ENCODE peak calls at places on chromosomes 13 and 19, in eight cellular contexts. C is right lobe of liver, F is breast epithelium, U is HepG2, K is ovary, L is heart left ventricle, I is HCT116, M is spleen. O is an unnamed sample.

GRCh38 chr19:7638802-7639465 is 2.0 kb downstream of the STXBP2 start:
- DNase-seq in F (no peak), U (no peak), K (no peak), C (no peak), I (no peak), M (no peak), L (no peak), O (no peak)

GRCh38 chr19:3969435-3970312 is 1.2 kb downstream of the DAPK3 start:
- DNase-seq in F (no peak), C (peak), I (no peak), K (peak), L (no peak), M (no peak), U (peak), O (peak)

GRCh38 chr19:33391631-33392249 is 18.2 kb downstream of the CEBPG start:
- DNase-seq in K (no peak), M (no peak), F (peak), I (no peak), C (peak), U (no peak), L (peak), O (no peak)

GRCh38 chr13:99119686-99120085 is 81.0 kb upstream of the UBAC2 start:
- DNase-seq in I (no peak), U (no peak), C (no peak), K (no peak), L (no peak), F (no peak), M (no peak), O (no peak)

GRCh38 chr13:85405316-85405897 is 393.8 kb downstream of the SLITRK6 start:
- DNase-seq in U (no peak), L (no peak), M (no peak), C (no peak), K (no peak), F (no peak), I (no peak), O (no peak)

GRCh38 chr19:3404324-3405260 is 38.2 kb downstream of the NFIC start:
- DNase-seq in F (peak), L (peak), U (no peak), C (peak), I (no peak), K (peak), M (peak), O (peak)

GRCh38 chr19:53871448-53871847 is 3.8 kb downstream of the MYADM start:
- DNase-seq in U (no peak), I (no peak), L (no peak), M (no peak), K (no peak), C (no peak), F (no peak), O (no peak)

GRCh38 chr19:55598034-55598433 is 1.3 kb downstream of the FIZ1 start:
- DNase-seq in F (no peak), K (no peak), C (no peak), I (no peak), M (peak), U (no peak), L (no peak), O (no peak)

GRCh38 chr13:82370306-82370705 is 1512.0 kb downstream of the SLITRK1 start:
- DNase-seq in F (no peak), I (no peak), U (no peak), K (no peak), C (no peak), M (no peak), L (no peak), O (no peak)

GRCh38 chr13:98050041-98050466 is 92.8 kb upstream of the FARP1 start:
- DNase-seq in I (no peak), L (no peak), M (no peak), U (peak), F (peak), K (no peak), C (no peak), O (no peak)

GRCh38 chr13:36531746-36532486 is 99.6 kb downstream of the CCNA1 start:
- DNase-seq in L (no peak), K (no peak), U (no peak), F (no peak), M (no peak), I (no peak), C (no peak), O (no peak)

GRCh38 chr13:21683034-21683733 is 12.3 kb downstream of the FGF9 start:
- DNase-seq in U (no peak), F (no peak), M (no peak), I (no peak), L (no peak), C (no peak), K (no peak), O (no peak)

GRCh38 chr13:110471833-110472162 is 89.7 kb downstream of the RAB20 start:
- DNase-seq in I (no peak), K (no peak), L (no peak), C (peak), F (no peak), U (no peak), M (peak), O (peak)

GRCh38 chr13:22801402-22802003 is 379.3 kb upstream of the SGCG start:
- DNase-seq in K (no peak), C (no peak), I (no peak), M (no peak), U (peak), L (no peak), F (no peak), O (no peak)

GRCh38 chr19:17779281-17779930 is 15.5 kb upstream of the B3GNT3 start:
- DNase-seq in C (peak), K (peak), F (no peak), M (peak), I (peak), L (peak), U (no peak), O (no peak)

GRCh38 chr13:93881418-93881817 is 598.1 kb downstream of the DCT start:
- DNase-seq in M (no peak), L (no peak), F (no peak), I (no peak), K (no peak), U (no peak), C (no peak), O (no peak)

GRCh38 chr13:60334310-60334709 is 62.7 kb upstream of the TDRD3 start:
- DNase-seq in U (no peak), M (no peak), L (no peak), C (no peak), I (no peak), F (no peak), K (no peak), O (no peak)

GRCh38 chr13:97395437-97396136 is 38.4 kb upstream of the RAP2A start:
- DNase-seq in I (no peak), C (no peak), L (no peak), U (no peak), K (no peak), F (no peak), M (no peak), O (no peak)

GRCh38 chr19:15644066-15644741 is 3.5 kb downstream of the CYP4F3 start:
- DNase-seq in F (no peak), U (no peak), M (no peak), L (no peak), C (peak), I (no peak), K (no peak), O (no peak)

GRCh38 chr13:28819046-28819747 is 942 bp upstream of the MTUS2 start:
- DNase-seq in L (no peak), F (no peak), C (peak), U (no peak), I (no peak), K (no peak), M (no peak), O (no peak)

GRCh38 chr13:30856004-30856790 is 49.9 kb upstream of the MEDAG start:
- DNase-seq in U (no peak), M (no peak), K (no peak), C (no peak), F (no peak), I (no peak), L (no peak), O (no peak)

GRCh38 chr13:98503175-98504028 is 73.5 kb downstream of the STK24 start:
- DNase-seq in L (no peak), M (no peak), I (no peak), K (no peak), F (no peak), U (no peak), C (peak), O (no peak)

GRCh38 chr13:36918246-36919060 is 1.6 kb downstream of the SMAD9 start:
- DNase-seq in K (no peak), M (no peak), I (no peak), C (no peak), F (no peak), U (no peak), L (no peak), O (no peak)

GRCh38 chr13:103605546-103606326 is 539.5 kb upstream of the SLC10A2 start:
- DNase-seq in K (no peak), F (no peak), U (no peak), L (peak), M (no peak), C (no peak), I (no peak), O (no peak)

GRCh38 chr19:3062165-3063105 is at the start of gene TLE5:
- DNase-seq in U (peak), F (no peak), I (no peak), L (peak), K (peak), C (peak), M (peak), O (peak)

GRCh38 chr19:47417107-47417745 is 2.1 kb downstream of the MEIS3 start:
- DNase-seq in L (no peak), I (no peak), M (no peak), U (no peak), K (no peak), F (no peak), C (no peak), O (no peak)

GRCh38 chr13:89812856-89813255 is 1534.6 kb upstream of the MIR17HG start:
- DNase-seq in U (no peak), L (no peak), I (no peak), C (no peak), K (no peak), F (no peak), M (no peak), O (no peak)

GRCh38 chr19:14536926-14537692 is 7.7 kb downstream of the TECR start:
- DNase-seq in K (peak), C (peak), F (peak), L (peak), M (no peak), U (no peak), I (peak), O (peak)

GRCh38 chr19:34984287-34984686 is 15.8 kb upstream of the GRAMD1A start:
- DNase-seq in K (no peak), C (no peak), M (no peak), L (no peak), F (no peak), I (no peak), U (no peak), O (no peak)

GRCh38 chr13:113187263-113187669 is 21.2 kb downstream of the PCID2 start:
- DNase-seq in M (no peak), U (peak), C (peak), F (no peak), K (no peak), L (peak), I (peak), O (peak)

GRCh38 chr13:28636677-28637317 is 22.1 kb upstream of the POMP start:
- DNase-seq in M (no peak), F (no peak), C (peak), U (peak), I (peak), L (no peak), K (no peak), O (peak)

GRCh38 chr13:45367358-45367757 is 26.4 kb upstream of the TPT1 start:
- DNase-seq in M (peak), U (peak), F (no peak), I (peak), K (no peak), L (no peak), C (peak), O (peak)

GRCh38 chr19:38683393-38684077 is 36.1 kb downstream of the ACTN4 start:
- DNase-seq in M (peak), L (no peak), I (peak), U (peak), C (peak), F (peak), K (peak), O (peak)

GRCh38 chr13:23923031-23923430 is 25.7 kb upstream of the C1QTNF9B start:
- DNase-seq in L (no peak), C (no peak), U (no peak), K (no peak), I (no peak), M (no peak), F (no peak), O (no peak)

GRCh38 chr19:7829561-7830271 is at the start of gene EVI5L:
- DNase-seq in C (peak), K (peak), U (peak), M (peak), L (peak), F (peak), I (peak), O (peak)

GRCh38 chr13:40583738-40584137 is 82.7 kb downstream of the FOXO1 start:
- DNase-seq in U (no peak), K (no peak), C (no peak), F (no peak), L (no peak), M (no peak), I (no peak), O (no peak)

GRCh38 chr13:48415516-48415915 is 2.6 kb upstream of the LPAR6 start:
- DNase-seq in M (no peak), U (no peak), F (no peak), C (no peak), K (no peak), I (no peak), L (no peak), O (no peak)

GRCh38 chr19:18339703-18340102 is 695 bp upstream of the PGPEP1 start:
- DNase-seq in C (no peak), M (no peak), U (no peak), L (no peak), K (no peak), I (no peak), F (no peak), O (no peak)

GRCh38 chr19:51327066-51327985 is 14.6 kb downstream of the VSIG10L start:
- DNase-seq in F (peak), I (no peak), U (peak), M (peak), L (no peak), C (peak), K (no peak), O (no peak)

GRCh38 chr13:75135325-75135825 is 346.6 kb downstream of the TBC1D4 start:
- DNase-seq in L (no peak), C (no peak), M (no peak), I (no peak), K (no peak), U (no peak), F (no peak), O (no peak)

GRCh38 chr19:1181606-1182005 is 7.5 kb upstream of the SBNO2 start:
- DNase-seq in M (no peak), K (peak), I (no peak), U (no peak), C (no peak), L (no peak), F (peak), O (no peak)
- TF ChIP-seq POLR2A in M (no peak), K (no peak), I (no peak), U (no peak), C (no peak), L (no peak), F (no peak), O (no peak)

GRCh38 chr19:58346961-58347929 is 6.0 kb downstream of the A1BG start:
- DNase-seq in I (no peak), M (peak), L (peak), U (no peak), F (peak), C (no peak), K (peak), O (no peak)
- H3K4me3 ChIP-seq in I (no peak), M (peak), L (peak), U (no peak), F (peak), C (peak), K (peak), O (peak)

DNA sequence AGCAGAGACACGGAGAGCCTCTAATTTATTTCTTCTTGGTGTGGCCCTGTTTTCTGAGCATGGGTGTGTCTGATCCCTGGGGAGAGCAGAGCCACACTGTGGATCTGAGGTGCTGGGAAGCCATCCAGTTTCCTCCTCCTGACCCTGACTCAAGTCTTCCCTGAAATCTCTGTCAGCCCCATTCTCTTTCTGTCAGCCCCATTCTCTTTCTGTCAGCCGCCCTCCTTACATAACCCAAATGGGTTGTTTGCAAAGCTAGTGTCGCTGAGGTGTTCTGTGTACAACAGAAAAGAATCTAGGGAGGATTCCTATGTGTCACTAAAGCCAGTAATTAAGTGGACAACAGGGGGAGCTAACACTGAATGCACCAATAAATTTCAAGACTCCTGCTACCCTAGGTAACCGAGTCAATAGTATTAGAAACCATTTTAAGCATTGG is 50.2 kb downstream of the LRCH1 start:
- DNase-seq in U (peak), I (no peak), L (no peak), K (no peak), M (no peak), F (no peak), C (no peak), O (no peak)
- TF ChIP-seq CTCF in U (peak), I (peak), L (peak), K (no peak), M (no peak), F (no peak), C (peak), O (no peak)

DNA sequence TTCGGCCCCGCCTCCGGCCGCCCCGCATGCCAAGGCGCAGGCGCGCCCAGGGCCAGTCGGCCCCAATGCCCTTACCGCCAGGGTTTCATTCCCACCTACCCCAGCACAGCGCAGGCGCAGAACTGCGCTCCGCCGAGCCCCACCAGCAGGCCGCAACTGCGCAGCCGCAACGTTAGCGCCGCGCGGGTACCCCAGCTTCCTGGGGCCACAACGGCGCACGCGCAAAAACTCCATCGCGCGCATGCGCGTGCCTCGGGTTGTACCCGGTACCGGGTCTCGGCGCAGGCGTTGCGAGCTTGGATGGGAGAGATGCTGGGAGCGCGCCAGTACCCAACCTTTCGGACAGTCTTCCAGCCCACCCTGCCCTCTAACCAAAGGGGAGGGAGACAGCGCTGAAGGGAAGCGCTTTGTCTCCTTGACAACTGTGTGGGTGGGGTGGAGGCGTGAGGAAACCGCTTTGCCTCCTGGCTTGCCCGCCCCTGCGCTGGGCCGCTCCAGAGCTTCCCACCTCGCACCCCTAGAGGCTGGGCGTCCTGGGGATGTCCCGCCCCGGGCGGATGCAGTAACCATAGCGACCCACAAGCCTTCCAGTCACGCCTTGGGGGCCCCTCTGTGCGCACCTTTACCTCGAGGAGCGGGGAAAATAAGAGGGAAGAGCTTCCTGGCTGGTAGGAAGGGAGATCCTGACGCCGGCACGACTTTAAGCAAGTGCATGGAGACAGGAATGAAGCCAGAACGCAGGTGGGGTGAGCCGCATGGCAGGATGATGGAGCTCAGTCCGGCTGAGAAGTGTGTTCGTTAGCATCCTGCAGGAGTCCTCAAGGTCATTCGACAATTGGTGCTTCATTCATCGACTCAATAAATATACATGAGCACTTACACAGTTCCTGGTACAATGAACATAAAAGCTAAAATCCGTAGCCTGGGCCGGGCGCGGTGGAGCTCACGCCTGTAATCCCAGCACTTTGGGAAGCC is 525 bp upstream of the MYPOP start:
- DNase-seq in L (peak), F (peak), K (peak), C (peak), I (peak), U (peak), M (peak), O (peak)
- TF ChIP-seq POLR2A in L (peak), F (peak), K (peak), C (peak), I (peak), U (peak), M (no peak), O (no peak)

GRCh38 chr19:41913476-41914190 is 14.6 kb downstream of the ERFL start:
- DNase-seq in F (no peak), I (no peak), C (no peak), K (no peak), U (no peak), L (no peak), M (no peak), O (no peak)

GRCh38 chr19:41914191-41914834 is 13.9 kb downstream of the ERFL start:
- DNase-seq in K (no peak), U (no peak), M (no peak), I (no peak), L (no peak), F (no peak), C (no peak), O (no peak)

GRCh38 chr19:41911889-41912731 is 16.1 kb downstream of the ERFL start:
- DNase-seq in I (no peak), F (no peak), K (no peak), M (no peak), C (no peak), U (no peak), L (no peak), O (no peak)

GRCh38 chr19:41910992-41911888 is 17.0 kb downstream of the ERFL start:
- DNase-seq in K (no peak), U (no peak), M (no peak), F (no peak), C (no peak), I (no peak), L (no peak), O (no peak)

GRCh38 chr19:41912899-41913475 is 15.3 kb downstream of the ERFL start:
- DNase-seq in U (no peak), M (no peak), K (no peak), I (no peak), C (no peak), F (no peak), L (no peak), O (no peak)
- H3K4me3 ChIP-seq in U (no peak), M (no peak), K (no peak), I (no peak), C (no peak), F (no peak), L (no peak), O (no peak)